ENCODE peak calls at places on chromosomes 1 and 21, in four cellular contexts. N is cardiac septum, A is NCI-H1417, G is mesenteric fat pad. K is an unnamed sample.

GRCh38 chr1:74512516-74512915 is at the start of gene LRRC53:
- DNase-seq in A (no peak), N (no peak), G (no peak), K (no peak)

GRCh38 chr1:93532780-93533378 is 85.0 kb downstream of the FNBP1L start:
- DNase-seq in A (no peak), G (no peak), N (no peak), K (no peak)

GRCh38 chr21:39650306-39650705 is 37.6 kb downstream of the B3GALT5 start:
- DNase-seq in A (no peak), N (peak), G (no peak), K (no peak)

GRCh38 chr1:218669431-218669830 is 324.3 kb downstream of the TGFB2 start:
- DNase-seq in N (no peak), G (no peak), A (no peak), K (no peak)

GRCh38 chr1:67162954-67163353 is 3.3 kb upstream of the IL23R start:
- DNase-seq in G (no peak), N (no peak), A (no peak), K (no peak)

GRCh38 chr1:37954316-37954971 is 7.6 kb upstream of the INPP5B start:
- DNase-seq in G (peak), N (no peak), A (no peak), K (peak)

GRCh38 chr1:183319051-183319450 is 99.1 kb downstream of the NMNAT2 start:
- DNase-seq in G (no peak), A (no peak), N (no peak), K (no peak)

GRCh38 chr1:161954050-161954449 is 69.6 kb downstream of the OLFML2B start:
- DNase-seq in G (no peak), A (no peak), N (no peak), K (no peak)

GRCh38 chr1:173506437-173506836 is 29.3 kb downstream of the PRDX6 start:
- DNase-seq in A (no peak), N (no peak), G (no peak), K (no peak)

GRCh38 chr1:27180037-27180436 is 25.1 kb upstream of the SLC9A1 start:
- DNase-seq in N (no peak), G (no peak), A (no peak), K (no peak)

K was measured in NCI-H1436.